ENCODE peak calls at places on chromosomes 6 and 20, in six cellular contexts. P is GM13976, R is heart left ventricle, Y is sigmoid colon, H is B cell, V is AG09309. N is an unnamed sample.

GRCh38 chr6:104728444-104728843 is 131.3 kb downstream of the HACE1 start:
- DNase-seq in V (no peak), R (no peak), H (no peak), Y (no peak), P (no peak), N (no peak)

GRCh38 chr6:138404666-138405337 is 779 bp downstream of the HEBP2 start:
- DNase-seq in H (no peak), V (no peak), P (no peak), Y (peak), R (peak), N (peak)

GRCh38 chr20:51902933-51903332 is 100.6 kb upstream of the SALL4 start:
- DNase-seq in Y (no peak), P (no peak), R (no peak), H (no peak), V (no peak), N (no peak)

GRCh38 chr6:51959744-51960383 is 127.5 kb downstream of the PKHD1 start:
- DNase-seq in V (peak), Y (peak), R (peak), P (peak), H (peak), N (no peak)

GRCh38 chr6:133241088-133241900 is at the start of gene EYA4:
- DNase-seq in V (no peak), H (no peak), Y (peak), P (peak), R (peak), N (no peak)

GRCh38 chr20:32164984-32165735 is 42.4 kb downstream of the PLAGL2 start:
- DNase-seq in H (no peak), P (no peak), Y (peak), R (no peak), V (no peak), N (no peak)

GRCh38 chr6:50030777-50031562 is 9.2 kb upstream of the DEFB110 start:
- DNase-seq in H (no peak), P (peak), Y (no peak), V (no peak), R (no peak), N (no peak)

GRCh38 chr20:58236612-58237317 is 8.3 kb upstream of the ANKRD60 start:
- DNase-seq in P (peak), H (peak), V (no peak), Y (peak), R (peak), N (peak)

GRCh38 chr20:56634735-56635422 is 5.8 kb downstream of the TFAP2C start:
- DNase-seq in H (no peak), R (no peak), P (no peak), V (no peak), Y (no peak), N (no peak)

GRCh38 chr20:43776691-43777090 is 49.9 kb upstream of the GTSF1L start:
- DNase-seq in R (no peak), H (no peak), Y (no peak), P (no peak), V (no peak), N (no peak)

GRCh38 chr6:159713984-159714383 is 13.3 kb upstream of the WTAP start:
- DNase-seq in H (no peak), R (no peak), V (no peak), P (no peak), Y (no peak), N (no peak)

GRCh38 chr6:133286765-133287164 is 45.6 kb downstream of the EYA4 start:
- DNase-seq in P (peak), R (no peak), H (no peak), Y (no peak), V (no peak), N (no peak)

GRCh38 chr6:118397653-118398052 is 150.4 kb upstream of the PLN start:
- DNase-seq in Y (no peak), H (no peak), V (no peak), P (no peak), R (no peak), N (no peak)

GRCh38 chr20:58112017-58112781 is 116.3 kb downstream of the ANKRD60 start:
- DNase-seq in H (no peak), Y (no peak), P (no peak), R (no peak), V (no peak), N (no peak)

GRCh38 chr20:21826946-21827345 is 121.5 kb downstream of the PAX1 start:
- DNase-seq in P (no peak), H (no peak), V (no peak), R (no peak), Y (no peak), N (no peak)

GRCh38 chr6:100457251-100457990 is 7.3 kb downstream of the SIM1 start:
- DNase-seq in H (no peak), Y (no peak), R (no peak), P (peak), V (no peak), N (no peak)

GRCh38 chr6:127980996-127981395 is 80.1 kb upstream of the THEMIS start:
- DNase-seq in V (no peak), R (no peak), Y (no peak), P (no peak), H (no peak), N (no peak)

GRCh38 chr20:63220696-63221399 is 4.9 kb upstream of the YTHDF1 start:
- DNase-seq in H (no peak), V (no peak), Y (no peak), R (no peak), P (no peak), N (no peak)

GRCh38 chr6:14880717-14881116 is 365.2 kb upstream of the JARID2 start:
- DNase-seq in P (no peak), Y (no peak), R (no peak), H (no peak), V (no peak), N (no peak)

GRCh38 chr6:128327890-128328289 is 192.5 kb downstream of the PTPRK start:
- DNase-seq in Y (no peak), R (no peak), P (peak), H (peak), V (no peak), N (no peak)

GRCh38 chr6:165943908-165944307 is 223.7 kb downstream of the TBXT start:
- DNase-seq in P (no peak), H (no peak), R (no peak), Y (no peak), V (no peak), N (no peak)

GRCh38 chr20:63495771-63496403 is 3.0 kb downstream of the EEF1A2 start:
- DNase-seq in R (peak), V (no peak), H (peak), Y (peak), P (peak), N (peak)

GRCh38 chr6:107340881-107341280 is 118.5 kb downstream of the PDSS2 start:
- DNase-seq in H (no peak), R (no peak), V (no peak), Y (no peak), P (no peak), N (no peak)

GRCh38 chr6:109095821-109096084 is 446 bp downstream of the CEP57L1 start:
- DNase-seq in V (no peak), Y (no peak), P (no peak), H (no peak), R (no peak), N (no peak)

GRCh38 chr6:136323431-136324112 is 33.9 kb upstream of the BCLAF1 start:
- DNase-seq in R (no peak), P (no peak), V (no peak), H (no peak), Y (no peak), N (no peak)

GRCh38 chr20:22796465-22797077 is 212.2 kb upstream of the FOXA2 start:
- DNase-seq in H (no peak), Y (no peak), R (no peak), V (peak), P (no peak), N (no peak)

GRCh38 chr6:129469070-129469662 is 240.8 kb downstream of the ARHGAP18 start:
- DNase-seq in R (no peak), P (no peak), H (no peak), V (no peak), Y (no peak), N (no peak)
- TF ChIP-seq CTCF in R (no peak), P (no peak), H (no peak), V (peak), Y (no peak), N (no peak)

GRCh38 chr6:152313542-152314482 is 323.4 kb downstream of the SYNE1 start:
- DNase-seq in H (no peak), P (no peak), V (no peak), R (no peak), Y (no peak), N (no peak)
- TF ChIP-seq CTCF in H (no peak), P (no peak), V (no peak), R (no peak), Y (no peak), N (no peak)

GRCh38 chr20:8019178-8019997 is at the start of gene TMX4:
- DNase-seq in V (peak), Y (peak), P (peak), R (peak), H (peak), N (peak)

GRCh38 chr20:8020314-8021079 is 936 bp upstream of the TMX4 start:
- DNase-seq in H (peak), Y (no peak), P (peak), R (no peak), V (no peak), N (no peak)

GRCh38 chr20:8021541-8022269 is 2.1 kb upstream of the TMX4 start:
- DNase-seq in R (no peak), P (no peak), Y (no peak), H (no peak), V (no peak), N (no peak)

GRCh38 chr20:8019998-8020247 is 362 bp upstream of the TMX4 start:
- DNase-seq in H (no peak), R (no peak), Y (no peak), P (no peak), V (no peak), N (no peak)

GRCh38 chr20:8018928-8019177 is 708 bp downstream of the TMX4 start:
- DNase-seq in H (no peak), R (no peak), Y (no peak), P (no peak), V (no peak), N (no peak)
- TF ChIP-seq CTCF in H (no peak), R (no peak), Y (peak), P (no peak), V (no peak), N (no peak)

GRCh38 chr6:32085759-32086458 is 23.2 kb downstream of the TNXB start:
- DNase-seq in H (no peak), R (no peak), P (peak), Y (no peak), V (no peak), N (no peak)
- TF ChIP-seq CTCF in H (no peak), R (no peak), P (no peak), Y (no peak), V (no peak), N (no peak)

N was measured in natural killer cell.